ENCODE peak calls at places on chromosomes 13 and 19, in seven cellular contexts. P, D, K, J, U, R and F are unnamed samples.

GRCh38 chr19:54573330-54573872 is at the start of gene LILRA2:
- DNase-seq in P (no peak), D (no peak), K (no peak), J (no peak), U (no peak), R (no peak), F (peak)

GRCh38 chr19:50207730-50208129 is 4.3 kb downstream of the MYH14 start:
- DNase-seq in P (no peak), D (no peak), K (no peak), J (no peak), U (no peak), R (no peak), F (no peak)

GRCh38 chr13:92221916-92222315 is 823.5 kb downstream of the GPC5 start:
- DNase-seq in P (no peak), D (no peak), K (no peak), J (no peak), U (no peak), R (no peak), F (no peak)

GRCh38 chr19:18311495-18311894 is 11.4 kb downstream of the LSM4 start:
- DNase-seq in P (no peak), D (no peak), K (no peak), J (no peak), U (no peak), R (no peak), F (no peak)

GRCh38 chr13:76462003-76462402 is 424.2 kb downstream of the KCTD12 start:
- DNase-seq in P (no peak), D (no peak), K (no peak), J (no peak), U (no peak), R (no peak), F (no peak)

GRCh38 chr13:110944121-110944967 is 29.5 kb upstream of the ANKRD10 start:
- DNase-seq in P (peak), D (no peak), K (no peak), J (no peak), U (peak), R (no peak), F (no peak)

GRCh38 chr13:112670118-112670517 is 19.7 kb upstream of the ATP11A start:
- DNase-seq in P (no peak), D (peak), K (no peak), J (no peak), U (no peak), R (no peak), F (no peak)

GRCh38 chr13:94860981-94861407 is 148.6 kb upstream of the SOX21 start:
- DNase-seq in P (no peak), D (no peak), K (no peak), J (no peak), U (no peak), R (no peak), F (no peak)

GRCh38 chr13:41590643-41591042 is 133.3 kb downstream of the RGCC start:
- DNase-seq in P (no peak), D (no peak), K (no peak), J (no peak), U (no peak), R (no peak), F (no peak)

GRCh38 chr19:30450101-30450500 is 77.9 kb downstream of the ZNF536 start:
- DNase-seq in P (peak), D (peak), K (peak), J (no peak), U (no peak), R (no peak), F (no peak)

GRCh38 chr13:29230446-29230845 is 365.0 kb downstream of the SLC7A1 start:
- DNase-seq in P (no peak), D (no peak), K (no peak), J (no peak), U (no peak), R (no peak), F (no peak)

GRCh38 chr13:43297967-43298366 is 274.6 kb downstream of the DNAJC15 start:
- DNase-seq in P (no peak), D (no peak), K (no peak), J (no peak), U (no peak), R (no peak), F (no peak)

GRCh38 chr13:40640845-40641458 is 25.5 kb downstream of the FOXO1 start:
- DNase-seq in P (no peak), D (no peak), K (no peak), J (no peak), U (no peak), R (no peak), F (no peak)

GRCh38 chr13:27578121-27579030 is 42.0 kb downstream of the LNX2 start:
- DNase-seq in P (no peak), D (no peak), K (no peak), J (no peak), U (no peak), R (no peak), F (no peak)

GRCh38 chr13:50073340-50073739 is 58.1 kb downstream of the KCNRG start:
- DNase-seq in P (no peak), D (no peak), K (no peak), J (no peak), U (no peak), R (no peak), F (no peak)

GRCh38 chr13:110759710-110760109 is 46.2 kb downstream of the ING1 start:
- DNase-seq in P (no peak), D (no peak), K (no peak), J (no peak), U (no peak), R (no peak), F (no peak)

GRCh38 chr19:39430675-39431593 is 4.8 kb downstream of the RPS16 start:
- DNase-seq in P (no peak), D (no peak), K (no peak), J (no peak), U (peak), R (no peak), F (no peak)

DNA sequence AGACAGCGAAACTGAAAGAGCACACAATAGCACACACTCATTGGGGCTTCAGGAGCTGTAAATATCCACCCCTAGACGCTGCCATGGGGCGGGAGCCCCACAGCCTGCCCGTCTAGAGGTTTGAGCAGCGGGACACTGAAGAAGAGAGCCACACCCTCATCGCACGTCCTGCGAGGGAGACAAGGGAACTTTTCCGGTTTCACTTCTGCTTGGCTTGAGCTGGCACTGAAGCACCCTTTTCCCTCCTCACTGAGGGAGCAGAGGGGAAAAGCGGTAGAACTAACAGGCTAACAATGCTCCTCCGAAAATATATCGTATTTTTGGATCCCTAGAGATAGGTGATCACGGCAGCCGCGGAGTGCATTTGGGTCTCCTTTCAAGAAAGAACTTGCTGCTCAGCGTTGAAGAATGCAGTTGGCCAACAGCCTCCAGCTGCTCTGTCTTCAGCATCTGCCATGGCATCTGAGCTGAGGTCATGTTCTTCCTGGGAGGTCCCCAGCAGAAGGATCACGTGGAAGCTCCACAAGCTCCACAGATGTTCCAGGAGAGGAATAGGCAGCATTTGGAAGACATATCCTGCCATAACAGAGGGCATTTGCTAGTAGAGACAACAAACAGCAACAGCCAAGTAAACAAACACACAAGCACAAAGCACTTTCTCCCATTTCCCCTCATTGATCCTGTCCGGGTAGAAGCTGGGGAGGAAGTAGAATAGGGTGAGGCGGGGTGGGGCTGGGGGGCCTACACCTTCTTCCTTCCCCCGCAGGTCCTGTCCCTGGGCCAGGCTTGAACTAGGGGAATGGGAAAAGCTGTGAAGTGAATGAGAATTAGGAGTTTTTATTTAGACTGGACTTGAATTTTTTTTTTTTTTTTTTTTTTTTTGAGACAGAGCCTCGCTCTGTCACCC is 44.8 kb upstream of the ALOX5AP start:
- DNase-seq in P (no peak), D (peak), K (no peak), J (peak), U (no peak), R (peak), F (no peak)
- TF ChIP-seq POLR2AphosphoS5 in P (no peak), D (peak), K (no peak), J (peak), U (no peak), R (peak), F (peak)

GRCh38 chr19:16363133-16363851 is 38.7 kb downstream of the KLF2 start:
- DNase-seq in P (no peak), D (no peak), K (no peak), J (peak), U (no peak), R (no peak), F (no peak)

GRCh38 chr19:16365300-16365996 is 40.8 kb downstream of the KLF2 start:
- DNase-seq in P (no peak), D (no peak), K (no peak), J (no peak), U (no peak), R (no peak), F (no peak)

GRCh38 chr19:16364231-16364865 is 39.7 kb downstream of the KLF2 start:
- DNase-seq in P (no peak), D (no peak), K (no peak), J (no peak), U (no peak), R (no peak), F (no peak)

GRCh38 chr19:16361926-16362325 is 37.3 kb downstream of the KLF2 start:
- DNase-seq in P (no peak), D (no peak), K (no peak), J (no peak), U (no peak), R (no peak), F (no peak)

DNA sequence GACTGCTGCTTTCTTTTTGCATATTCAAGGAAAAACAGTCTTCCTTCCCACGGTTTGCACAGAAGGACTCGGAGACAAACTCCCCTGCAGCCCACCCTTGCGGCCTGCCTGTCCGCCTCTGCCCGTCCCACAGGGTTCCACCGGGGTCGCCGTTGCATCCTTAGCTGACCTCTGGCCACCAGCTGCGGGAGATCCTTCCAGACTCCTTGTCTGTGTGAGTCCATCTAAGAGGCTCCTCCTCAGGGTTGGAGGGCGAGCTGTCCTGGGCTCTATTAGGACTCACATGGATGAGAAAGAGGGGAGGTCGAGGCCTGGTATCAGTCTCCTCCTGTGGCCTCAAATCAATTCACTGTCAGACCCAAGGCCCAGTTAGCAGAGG is 39.2 kb downstream of the KLF2 start:
- DNase-seq in P (no peak), D (no peak), K (no peak), J (no peak), U (no peak), R (no peak), F (no peak)
- H3K27ac ChIP-seq in P (no peak), D (no peak), K (no peak), J (no peak), U (no peak), R (no peak), F (no peak)

GRCh38 chr19:47274891-47275865 is 493 bp downstream of the INAFM1 start:
- DNase-seq in P (peak), D (peak), K (no peak), J (no peak), U (no peak), R (no peak), F (no peak)

GRCh38 chr19:47271949-47272348 is 2.7 kb upstream of the INAFM1 start:
- DNase-seq in P (no peak), D (no peak), K (no peak), J (no peak), U (no peak), R (no peak), F (no peak)

GRCh38 chr19:47272448-47273312 is 2.0 kb upstream of the INAFM1 start:
- DNase-seq in P (no peak), D (peak), K (no peak), J (peak), U (no peak), R (no peak), F (no peak)

GRCh38 chr19:47274071-47274890 is at the start of gene INAFM1:
- DNase-seq in P (peak), D (peak), K (peak), J (peak), U (no peak), R (peak), F (peak)

GRCh38 chr19:47273313-47274070 is 1.2 kb upstream of the INAFM1 start:
- DNase-seq in P (peak), D (peak), K (peak), J (peak), U (no peak), R (peak), F (no peak)
- TF ChIP-seq POLR2AphosphoS5 in P (peak), D (peak), K (no peak), J (peak), U (peak), R (peak), F (peak)

GRCh38 chr19:35341006-35341405 is 6.7 kb upstream of the FFAR1 start:
- DNase-seq in P (no peak), D (no peak), K (no peak), J (no peak), U (no peak), R (no peak), F (no peak)
- H3K27ac ChIP-seq in P (no peak), D (no peak), K (no peak), J (no peak), U (no peak), R (no peak), F (no peak)

GRCh38 chr19:13038306-13039210 is 43.3 kb downstream of the NFIX start:
- DNase-seq in P (no peak), D (no peak), K (no peak), J (no peak), U (no peak), R (no peak), F (no peak)
- TF ChIP-seq POLR2AphosphoS5 in P (no peak), D (peak), K (no peak), J (no peak), U (no peak), R (no peak), F (no peak)

GRCh38 chr13:31891472-31891871 is 140.1 kb upstream of the FRY start:
- DNase-seq in P (no peak), D (no peak), K (no peak), J (no peak), U (no peak), R (no peak), F (no peak)

GRCh38 chr13:31884556-31884955 is 145.2 kb downstream of the RXFP2 start:
- DNase-seq in P (no peak), D (no peak), K (no peak), J (no peak), U (no peak), R (no peak), F (no peak)

GRCh38 chr13:31890946-31891345 is 140.6 kb upstream of the FRY start:
- DNase-seq in P (no peak), D (no peak), K (no peak), J (no peak), U (no peak), R (no peak), F (no peak)

GRCh38 chr13:31885994-31886393 is 145.6 kb upstream of the FRY start:
- DNase-seq in P (peak), D (no peak), K (no peak), J (no peak), U (no peak), R (no peak), F (no peak)

GRCh38 chr13:31887311-31887710 is 144.3 kb upstream of the FRY start:
- DNase-seq in P (no peak), D (no peak), K (no peak), J (no peak), U (no peak), R (no peak), F (no peak)
- H3K27ac ChIP-seq in P (no peak), D (no peak), K (no peak), J (no peak), U (no peak), R (no peak), F (no peak)

DNA sequence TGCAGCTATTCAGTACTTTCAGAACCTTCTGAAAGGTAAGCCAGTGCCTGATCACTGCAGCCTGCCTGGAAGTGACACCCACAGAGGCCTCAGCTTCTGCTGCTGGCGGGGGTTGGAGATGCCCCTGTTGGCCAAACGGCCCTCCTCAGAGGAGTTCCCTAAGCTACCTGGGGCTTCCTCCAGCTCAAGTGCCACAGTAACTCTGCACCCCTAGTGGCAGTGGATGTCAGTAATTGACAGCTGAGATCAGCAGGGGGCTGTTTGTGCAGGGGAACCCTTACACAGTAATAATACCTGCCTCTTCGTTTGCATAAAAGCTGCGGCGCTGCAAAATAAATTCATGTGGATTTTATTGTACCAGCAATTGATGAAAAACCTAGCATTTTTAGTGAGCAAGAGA is 28.9 kb downstream of the TDRD12 start:
- DNase-seq in P (peak), D (no peak), K (no peak), J (no peak), U (no peak), R (no peak), F (no peak)
- TF ChIP-seq POLR2AphosphoS5 in P (no peak), D (no peak), K (no peak), J (no peak), U (no peak), R (no peak), F (no peak)

DNA sequence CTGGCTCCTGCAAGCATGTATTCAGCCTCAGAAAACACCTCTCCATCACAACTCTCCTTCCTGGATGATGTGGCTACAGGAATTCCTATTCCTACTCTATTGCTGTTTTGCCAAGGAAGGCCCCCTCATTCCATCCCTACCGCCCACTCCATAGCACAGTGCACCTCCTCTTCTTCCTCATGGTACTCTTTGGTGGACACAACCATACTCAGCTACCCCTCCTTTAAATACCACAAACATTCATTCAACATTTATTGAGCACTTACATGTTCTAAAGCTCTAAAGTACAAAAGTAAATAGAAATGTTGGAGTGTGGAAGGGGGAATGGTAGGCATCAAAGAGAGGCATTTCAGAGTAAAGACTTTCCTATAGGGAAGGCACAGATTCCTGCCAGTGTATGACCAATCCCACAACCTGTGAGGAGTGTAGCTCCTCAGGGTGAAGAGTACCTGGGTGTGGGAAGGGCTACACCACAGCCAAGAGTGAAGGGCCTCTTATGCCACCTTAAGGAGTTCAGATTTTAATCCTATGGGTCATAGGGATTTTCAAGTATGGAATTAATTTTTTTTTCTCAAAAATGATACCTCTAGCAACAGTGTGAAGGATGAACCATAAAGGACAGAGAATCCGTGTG is 42.5 kb downstream of the STARD13 start:
- DNase-seq in P (no peak), D (no peak), K (no peak), J (no peak), U (no peak), R (no peak), F (no peak)
- H3K27ac ChIP-seq in P (no peak), D (no peak), K (no peak), J (no peak), U (no peak), R (no peak), F (no peak)

GRCh38 chr19:47187797-47188196 is 43.2 kb downstream of the BBC3 start:
- DNase-seq in P (no peak), D (no peak), K (no peak), J (no peak), U (no peak), R (no peak), F (no peak)

GRCh38 chr19:47187023-47187655 is 43.9 kb downstream of the BBC3 start:
- DNase-seq in P (peak), D (no peak), K (no peak), J (no peak), U (no peak), R (no peak), F (no peak)

GRCh38 chr19:47188507-47189033 is 42.4 kb downstream of the BBC3 start:
- DNase-seq in P (no peak), D (no peak), K (no peak), J (no peak), U (no peak), R (no peak), F (no peak)

GRCh38 chr19:47183579-47183978 is 47.4 kb downstream of the BBC3 start:
- DNase-seq in P (no peak), D (no peak), K (no peak), J (no peak), U (no peak), R (no peak), F (no peak)

GRCh38 chr19:47186337-47187022 is 44.5 kb downstream of the BBC3 start:
- DNase-seq in P (peak), D (no peak), K (no peak), J (no peak), U (no peak), R (no peak), F (no peak)
- TF ChIP-seq POLR2AphosphoS5 in P (no peak), D (no peak), K (no peak), J (no peak), U (no peak), R (no peak), F (no peak)

GRCh38 chr19:56595548-56595899 is 422 bp downstream of the ZNF71 start:
- DNase-seq in P (no peak), D (no peak), K (no peak), J (no peak), U (no peak), R (no peak), F (no peak)

GRCh38 chr19:56596676-56597075 is 1.6 kb downstream of the ZNF71 start:
- DNase-seq in P (no peak), D (no peak), K (no peak), J (no peak), U (no peak), R (no peak), F (no peak)

GRCh38 chr19:56594783-56595547 is at the start of gene ZNF71:
- DNase-seq in P (peak), D (peak), K (peak), J (peak), U (no peak), R (peak), F (no peak)

GRCh38 chr19:56597696-56598095 is 2.6 kb downstream of the ZNF71 start:
- DNase-seq in P (no peak), D (no peak), K (no peak), J (no peak), U (no peak), R (no peak), F (no peak)

GRCh38 chr19:56594446-56594782 is 688 bp upstream of the ZNF71 start:
- DNase-seq in P (no peak), D (no peak), K (no peak), J (no peak), U (no peak), R (no peak), F (no peak)
- H3K27ac ChIP-seq in P (no peak), D (no peak), K (no peak), J (no peak), U (no peak), R (no peak), F (peak)